ENCODE peak calls at places on chromosomes 4 and X, in five cellular contexts. W is ovary, U is left ventricle myocardium inferior, Y is hepatocyte, N is SK-N-MC. D is an unnamed sample.

GRCh38 chr4:186144180-186144579 is 39.7 kb downstream of the FAM149A start:
- DNase-seq in W (peak; percentile 46), U (peak; percentile 25), Y (peak; percentile 62), N (no peak), D (no peak)

GRCh38 chr4:82519776-82520175 is 42.0 kb downstream of the TMEM150C start:
- DNase-seq in W (no peak), U (no peak), Y (no peak), N (no peak), D (no peak)

GRCh38 chr4:87243426-87244053 is 23.1 kb upstream of the KLHL8 start:
- DNase-seq in W (no peak), U (no peak), Y (no peak), N (no peak), D (no peak)

GRCh38 chrX:27439771-27440170 is 23.4 kb downstream of the PPP4R3C start:
- DNase-seq in W (no peak), U (no peak), Y (no peak), N (no peak), D (no peak)

GRCh38 chr4:157838366-157838765 is 334.5 kb downstream of the GASK1B start:
- DNase-seq in W (no peak), U (no peak), Y (no peak), N (no peak), D (no peak)

GRCh38 chrX:34956915-34957314 is 14.3 kb downstream of the FAM47B start:
- DNase-seq in W (no peak), U (no peak), Y (no peak), N (no peak), D (no peak)

GRCh38 chr4:73172166-73172565 is 86.4 kb downstream of the ANKRD17 start:
- DNase-seq in W (no peak), U (no peak), Y (no peak), N (no peak), D (no peak)

GRCh38 chrX:24026403-24026801 is 584 bp downstream of the KLHL15 start:
- DNase-seq in W (no peak), U (no peak), Y (peak; percentile 41), N (no peak), D (no peak)

GRCh38 chr4:106978046-106978774 is 57.9 kb downstream of the DKK2 start:
- DNase-seq in W (no peak), U (no peak), Y (no peak), N (no peak), D (no peak)

GRCh38 chr4:133124746-133125145 is 24.3 kb upstream of the PCDH10 start:
- DNase-seq in W (no peak), U (no peak), Y (no peak), N (no peak), D (no peak)

GRCh38 chr4:139440971-139441370 is 12.9 kb upstream of the RAB33B start:
- DNase-seq in W (no peak), U (no peak), Y (no peak), N (no peak), D (no peak)

GRCh38 chrX:41827886-41828285 is 95.5 kb downstream of the CASK start:
- DNase-seq in W (no peak), U (no peak), Y (no peak), N (no peak), D (no peak)

GRCh38 chr4:182642831-182643230 is 274.4 kb downstream of the DCTD start:
- DNase-seq in W (no peak), U (no peak), Y (no peak), N (no peak), D (no peak)

GRCh38 chr4:118869808-118870342 is 18.8 kb upstream of the SYNPO2 start:
- DNase-seq in W (no peak), U (no peak), Y (no peak), N (no peak), D (no peak)

GRCh38 chrX:129678881-129679195 is 24.1 kb upstream of the APLN start:
- DNase-seq in W (no peak), U (no peak), Y (no peak), N (no peak), D (no peak)

GRCh38 chrX:96721398-96721797 is 36.8 kb downstream of the DIAPH2 start:
- DNase-seq in W (no peak), U (no peak), Y (peak; percentile 16), N (no peak), D (no peak)

GRCh38 chr4:52714597-52715254 is 36.5 kb downstream of the ERVMER34-1 start:
- DNase-seq in W (no peak), U (no peak), Y (no peak), N (no peak), D (no peak)

GRCh38 chrX:25049347-25049746 is 33.6 kb upstream of the ARX start:
- DNase-seq in W (no peak), U (no peak), Y (peak; percentile 18), N (peak; percentile 99), D (no peak)

GRCh38 chr4:2741626-2742025 is 14.5 kb downstream of the TNIP2 start:
- DNase-seq in W (no peak), U (no peak), Y (no peak), N (no peak), D (no peak)

GRCh38 chr4:184318852-184319251 is 101.2 kb upstream of the ENPP6 start:
- DNase-seq in W (no peak), U (no peak), Y (no peak), N (no peak), D (no peak)

GRCh38 chrX:132956421-132957210 is 1.8 kb downstream of the HS6ST2 start:
- DNase-seq in W (peak; percentile 39), U (no peak), Y (peak; percentile 15), N (no peak), D (peak; percentile 13)

GRCh38 chrX:23883737-23884354 is 23.9 kb downstream of the APOO start:
- DNase-seq in W (no peak), U (no peak), Y (no peak), N (no peak), D (no peak)

GRCh38 chr4:7823416-7823824 is 116.2 kb downstream of the AFAP1 start:
- DNase-seq in W (peak; percentile 68), U (peak; percentile 80), Y (peak; percentile 64), N (no peak), D (peak; percentile 67)

GRCh38 chr4:139568206-139568969 is 12.4 kb upstream of the SETD7 start:
- DNase-seq in W (no peak), U (no peak), Y (no peak), N (no peak), D (no peak)

GRCh38 chrX:107766470-107767140 is 9.0 kb downstream of the TSC22D3 start:
- DNase-seq in W (peak; percentile 73), U (peak; percentile 53), Y (peak; percentile 28), N (no peak), D (peak; percentile 64)

GRCh38 chr4:120994521-120994920 is 72.0 kb upstream of the PRDM5 start:
- DNase-seq in W (no peak), U (no peak), Y (no peak), N (no peak), D (no peak)

GRCh38 chr4:76309939-76310549 is 3.5 kb downstream of the STBD1 start:
- DNase-seq in W (no peak), U (no peak), Y (no peak), N (no peak), D (no peak)

GRCh38 chrX:44882635-44883034 is 9.6 kb downstream of the KDM6A start:
- DNase-seq in W (no peak), U (no peak), Y (no peak), N (no peak), D (no peak)

GRCh38 chr4:40710484-40711269 is 39.1 kb upstream of the NSUN7 start:
- DNase-seq in W (no peak), U (no peak), Y (no peak), N (no peak), D (no peak)

GRCh38 chrX:101485212-101486064 is at the start of gene ARMCX4:
- DNase-seq in W (peak; percentile 84), U (peak; percentile 34), Y (peak; percentile 79), N (no peak), D (peak; percentile 55)

GRCh38 chrX:101493225-101493624 is 8.0 kb downstream of the ARMCX4 start:
- DNase-seq in W (no peak), U (no peak), Y (no peak), N (no peak), D (no peak)

GRCh38 chrX:101483705-101484104 is 1.6 kb upstream of the ARMCX4 start:
- DNase-seq in W (no peak), U (no peak), Y (no peak), N (no peak), D (no peak)

GRCh38 chrX:101491943-101492342 is 6.7 kb downstream of the ARMCX4 start:
- DNase-seq in W (no peak), U (no peak), Y (no peak), N (no peak), D (no peak)

DNA sequence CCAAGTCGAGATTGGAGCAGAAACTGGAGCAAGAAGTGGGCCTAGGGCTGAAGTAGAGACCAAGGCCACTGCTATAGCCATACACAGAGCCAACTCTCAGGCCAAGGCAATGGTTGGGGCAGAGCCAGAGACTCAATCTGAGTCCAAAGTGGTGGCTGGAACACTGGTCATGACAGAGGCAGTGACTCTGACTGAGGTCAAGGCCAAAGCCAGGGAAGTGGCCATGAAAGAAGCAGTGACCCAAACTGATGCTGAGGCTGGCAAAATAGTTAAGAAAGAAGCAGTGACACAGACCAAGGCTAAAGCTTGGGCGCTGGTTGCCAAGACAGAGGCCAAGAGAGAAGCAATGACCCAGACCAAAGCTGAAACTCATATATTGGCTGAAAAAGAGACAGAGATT is 3.5 kb downstream of the ARMCX4 start:
- DNase-seq in W (no peak), U (no peak), Y (no peak), N (no peak), D (no peak)
- H3K9me3 ChIP-seq in W (no peaks in the 10 kb centered on the region), U (no peaks in the 10 kb centered on the region), Y (no peaks in the 10 kb centered on the region), N (no peaks in the 10 kb centered on the region), D (no peaks in the 10 kb centered on the region)

DNA sequence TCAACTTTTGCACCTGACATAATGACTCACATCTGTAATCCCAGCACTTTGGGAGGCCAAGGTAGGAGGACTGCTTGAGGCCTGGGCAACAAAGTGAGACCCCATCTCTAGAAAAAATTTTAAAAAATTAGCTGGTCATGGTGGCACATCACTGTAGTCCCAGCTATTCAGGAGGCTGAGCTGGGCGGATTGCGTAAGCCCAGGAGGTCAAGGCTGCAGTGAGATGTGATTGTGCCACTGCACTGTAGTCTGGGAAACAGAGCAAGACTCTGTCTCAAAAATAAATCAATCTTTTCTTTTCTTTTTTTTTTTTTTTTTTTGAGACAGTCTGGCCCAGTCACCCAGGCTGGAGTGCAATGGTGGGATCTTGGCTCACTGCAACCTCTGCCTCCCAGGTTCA is 52.5 kb downstream of the NIPAL1 start:
- DNase-seq in W (no peak), U (no peak), Y (no peak), N (no peak), D (no peak)
- H3K9me3 ChIP-seq in W (no peaks in the 10 kb centered on the region), U (no peaks in the 10 kb centered on the region), Y (no peaks in the 10 kb centered on the region), N (no peaks in the 10 kb centered on the region), D (no peaks in the 10 kb centered on the region)

GRCh38 chr4:97558204-97558804 is 585.0 kb downstream of the STPG2 start:
- DNase-seq in W (no peak), U (no peak), Y (no peak), N (no peak), D (no peak)

GRCh38 chr4:97560009-97560408 is 583.3 kb downstream of the STPG2 start:
- DNase-seq in W (no peak), U (no peak), Y (no peak), N (no peak), D (no peak)
- H3K9me3 ChIP-seq in W (no peaks in the 10 kb centered on the region), U (peaks cover 23% of the 10 kb centered on the region), Y (no peaks in the 10 kb centered on the region), N (no peaks in the 10 kb centered on the region), D (no peaks in the 10 kb centered on the region)

DNA sequence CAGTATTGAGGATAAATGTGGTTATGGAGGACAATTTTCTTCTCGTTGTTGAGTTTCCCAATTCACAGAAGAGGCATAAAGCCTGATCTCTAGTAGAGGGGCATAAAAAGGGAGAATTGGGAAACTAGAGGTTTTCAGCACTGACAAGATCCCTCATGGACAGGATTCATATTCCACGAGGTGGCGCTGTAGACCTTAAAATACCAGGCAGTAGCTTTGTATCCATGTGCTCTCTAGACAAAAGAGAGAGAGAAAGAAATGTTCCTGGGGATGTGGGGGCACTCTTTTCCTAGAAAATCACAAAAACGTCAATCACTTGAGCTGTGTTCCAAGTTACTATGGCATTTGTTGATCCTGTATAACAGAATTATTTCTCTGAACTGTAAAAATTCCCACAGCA is 128.3 kb downstream of the MAGEE1 start:
- DNase-seq in W (no peak), U (no peak), Y (peak; percentile 17), N (peak; percentile 72), D (no peak)
- H3K9me3 ChIP-seq in W (peaks cover 4% of the 10 kb centered on the region), U (peaks cover 26% of the 10 kb centered on the region), Y (no peaks in the 10 kb centered on the region), N (no peaks in the 10 kb centered on the region), D (peaks cover 36% of the 10 kb centered on the region)